ENCODE peak calls at places on chromosomes 5 and 9, in nine cellular contexts. W is hepatocyte, A is AML-193, Z is NCI-H1436, O is KG1, T is amniotic epithelial cell, Y is NCI-H2171 treated with DMSO at 0.1 percent for 48 hours, Q is tibial nerve, U is IMR-90. M is an unnamed sample.
A peak's percentile ranks its signal among the peaks of the same experiment; 100 is the strongest.

GRCh38 chr5:84327591-84327990 is 57.1 kb downstream of the EDIL3 start:
- DNase-seq in W (no peak), A (no peak), Z (no peak), O (no peak), T (no peak), Y (no peak), Q (no peak), U (no peak), M (no peak)

GRCh38 chr5:172765766-172766286 is 5.2 kb downstream of the DUSP1 start:
- DNase-seq in W (peak; percentile 76), A (no peak), Z (no peak), O (no peak), T (peak; percentile 99), Y (no peak), Q (peak; percentile 57), U (peak; percentile 94), M (no peak)

GRCh38 chr9:106954562-106954961 is 91.6 kb downstream of the ZNF462 start:
- DNase-seq in W (no peak), A (no peak), Z (no peak), O (no peak), T (peak; percentile 62), Y (no peak), Q (no peak), U (no peak), M (no peak)

GRCh38 chr5:179281688-179282087 is 63.6 kb downstream of the ADAMTS2 start:
- DNase-seq in W (no peak), A (no peak), Z (no peak), O (no peak), T (no peak), Y (no peak), Q (no peak), U (no peak), M (no peak)

GRCh38 chr5:175443514-175444059 is 395 bp downstream of the DRD1 start:
- DNase-seq in W (no peak), A (no peak), Z (no peak), O (no peak), T (no peak), Y (no peak), Q (no peak), U (no peak), M (no peak)

GRCh38 chr5:143986567-143987242 is 174.7 kb downstream of the HMHB1 start:
- DNase-seq in W (peak; percentile 17), A (no peak), Z (no peak), O (no peak), T (peak; percentile 86), Y (no peak), Q (no peak), U (peak; percentile 85), M (no peak)

GRCh38 chr5:115850771-115851416 is 9.2 kb downstream of the AP3S1 start:
- DNase-seq in W (no peak), A (no peak), Z (no peak), O (no peak), T (peak; percentile 42), Y (no peak), Q (no peak), U (peak; percentile 66), M (no peak)

GRCh38 chr5:165079389-165079788 is 1574.0 kb downstream of the MAT2B start:
- DNase-seq in W (no peak), A (no peak), Z (no peak), O (no peak), T (no peak), Y (no peak), Q (no peak), U (no peak), M (no peak)

GRCh38 chr9:136795027-136795402 is 1.1 kb upstream of the CCDC183 start:
- DNase-seq in W (no peak), A (peak; percentile 21), Z (no peak), O (no peak), T (no peak), Y (no peak), Q (no peak), U (no peak), M (no peak)

GRCh38 chr5:40689442-40689841 is 9.7 kb downstream of the PTGER4 start:
- DNase-seq in W (peak; percentile 68), A (peak; percentile 73), Z (no peak), O (no peak), T (peak; percentile 90), Y (no peak), Q (peak; percentile 48), U (peak; percentile 98), M (no peak)

GRCh38 chr9:120985759-120986353 is 59.3 kb upstream of the TRAF1 start:
- DNase-seq in W (peak; percentile 56), A (peak; percentile 77), Z (no peak), O (no peak), T (peak; percentile 69), Y (peak; percentile 25), Q (peak; percentile 54), U (peak; percentile 79), M (no peak)

GRCh38 chr9:74810200-74810599 is 77.5 kb downstream of the TRPM6 start:
- DNase-seq in W (no peak), A (no peak), Z (no peak), O (no peak), T (no peak), Y (no peak), Q (no peak), U (no peak), M (no peak)

GRCh38 chr9:84394036-84394435 is 53.5 kb upstream of the SLC28A3 start:
- DNase-seq in W (no peak), A (peak; percentile 59), Z (no peak), O (no peak), T (no peak), Y (no peak), Q (no peak), U (no peak), M (no peak)

GRCh38 chr9:126428524-126429175 is 102.0 kb downstream of the MVB12B start:
- DNase-seq in W (no peak), A (peak; percentile 16), Z (no peak), O (no peak), T (no peak), Y (no peak), Q (no peak), U (no peak), M (no peak)